ENCODE peak calls at places on chromosomes 6 and 20, in nine cellular contexts. U, Z, T, R, A, V, I, E and L are unnamed samples.

GRCh38 chr6:90369024-90369519 is 72.4 kb upstream of the BACH2 start:
- DNase-seq in V (no peak), E (peak; percentile 93), R (peak; percentile 15), A (no peak), U (no peak), I (peak; percentile 100), Z (peak; percentile 99), T (peak; percentile 63), L (peak; percentile 100)

GRCh38 chr20:4513720-4514119 is 208.0 kb upstream of the PRND start:
- DNase-seq in U (no peak), R (no peak), E (no peak), I (peak; percentile 88), A (no peak), T (no peak), V (no peak), Z (peak; percentile 66), L (peak; percentile 71)

GRCh38 chr6:45830441-45831139 is 185.1 kb downstream of the CLIC5 start:
- DNase-seq in I (peak; percentile 70), U (no peak), T (no peak), Z (peak; percentile 21), E (peak; percentile 66), A (no peak), V (no peak), R (peak; percentile 38), L (no peak)

GRCh38 chr6:38827024-38827423 is 111.9 kb downstream of the DNAH8 start:
- DNase-seq in I (no peak), R (no peak), V (no peak), E (no peak), A (no peak), Z (no peak), U (no peak), T (no peak), L (no peak)

GRCh38 chr6:11356404-11357155 is 124.1 kb upstream of the NEDD9 start:
- DNase-seq in A (no peak), I (no peak), T (no peak), R (no peak), E (no peak), V (no peak), Z (peak; percentile 35), U (peak; percentile 20), L (peak; percentile 66)

GRCh38 chr20:31840906-31841816 is 4.2 kb downstream of the FOXS1 start:
- DNase-seq in V (no peak), R (no peak), U (no peak), A (no peak), T (peak; percentile 70), E (no peak), Z (peak; percentile 27), I (no peak), L (peak; percentile 28)

GRCh38 chr6:56745081-56745480 is 102.4 kb upstream of the DST start:
- DNase-seq in E (no peak), U (no peak), T (no peak), Z (no peak), V (no peak), A (no peak), R (no peak), I (no peak), L (no peak)

GRCh38 chr20:51910202-51911050 is 108.1 kb upstream of the SALL4 start:
- DNase-seq in V (no peak), R (no peak), A (no peak), E (no peak), T (no peak), I (no peak), Z (no peak), U (no peak), L (no peak)

GRCh38 chr20:8454137-8454712 is 322.2 kb downstream of the PLCB1 start:
- DNase-seq in I (peak; percentile 98), U (no peak), Z (peak; percentile 93), R (no peak), A (no peak), E (peak; percentile 82), V (no peak), T (no peak), L (peak; percentile 95)

GRCh38 chr20:39390186-39390585 is 428.0 kb downstream of the DHX35 start:
- DNase-seq in I (no peak), T (no peak), E (no peak), U (no peak), A (no peak), Z (no peak), R (no peak), V (no peak), L (no peak)

GRCh38 chr6:36642913-36643817 is 35.3 kb upstream of the CDKN1A start:
- DNase-seq in U (peak; percentile 82), Z (peak; percentile 90), A (no peak), T (peak; percentile 92), E (no peak), I (peak; percentile 96), R (peak; percentile 30), V (peak; percentile 95), L (peak; percentile 89)

GRCh38 chr6:166542580-166542912 is 43.9 kb downstream of the RAMACL start:
- DNase-seq in Z (no peak), T (no peak), R (no peak), E (no peak), U (no peak), V (no peak), I (no peak), A (no peak), L (no peak)

GRCh38 chr6:111503194-111503593 is 20.2 kb upstream of the REV3L start:
- DNase-seq in T (no peak), E (no peak), Z (peak; percentile 42), U (no peak), R (no peak), V (no peak), A (no peak), I (peak; percentile 40), L (no peak)

GRCh38 chr20:33018169-33018931 is 10.8 kb downstream of the BPIFB2 start:
- DNase-seq in Z (no peak), V (no peak), E (no peak), T (peak; percentile 30), I (no peak), U (no peak), R (no peak), A (no peak), L (no peak)

DNA sequence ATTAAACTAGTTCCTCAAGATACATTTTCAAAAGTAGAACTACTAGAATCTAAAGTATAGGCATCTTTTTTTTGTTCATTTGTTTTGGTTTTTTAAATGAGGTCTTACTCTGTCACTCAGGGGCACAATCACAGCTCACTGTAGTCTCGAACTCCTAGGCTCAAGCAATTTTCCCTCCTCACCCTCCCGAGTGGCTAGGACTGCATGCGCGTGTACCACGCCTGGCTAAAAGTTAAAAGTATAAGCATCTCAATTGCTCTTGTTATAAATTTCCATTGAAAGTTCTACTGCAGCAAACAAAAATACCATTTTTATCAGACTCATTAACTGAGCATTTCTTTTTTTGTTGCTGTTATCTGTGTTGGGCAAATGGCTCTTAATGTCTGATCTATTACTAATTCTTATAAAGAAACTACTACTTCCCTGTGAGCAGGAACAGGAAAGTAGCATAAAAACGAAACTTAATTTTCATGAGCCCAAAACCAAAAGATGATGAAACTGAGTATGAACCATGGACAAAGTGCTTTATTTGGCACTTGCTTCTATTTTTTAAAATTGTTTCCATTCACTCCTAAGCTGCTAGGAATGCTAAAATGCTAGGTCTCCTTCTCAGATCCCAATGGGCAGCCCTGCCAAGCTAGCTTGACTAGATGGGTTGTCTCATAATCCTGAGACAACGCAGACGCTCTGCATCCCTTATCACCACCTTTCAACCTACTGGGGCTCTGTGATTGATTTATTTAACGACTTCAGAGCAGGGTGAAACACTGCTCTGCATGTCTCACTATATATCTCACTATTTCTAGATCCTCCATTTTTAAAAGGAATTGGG is 36.9 kb downstream of the TRPC4AP start:
- DNase-seq in U (no peak), Z (peak; percentile 87), T (peak; percentile 69), I (no peak), R (no peak), A (no peak), E (no peak), V (no peak), L (peak; percentile 69)
- H3K4me3 ChIP-seq in U (no peak overlapping the region), Z (no peak overlapping the region), T (no peak overlapping the region), I (no peak overlapping the region), R (no peak overlapping the region), A (no peak overlapping the region), E (no peak overlapping the region), V (no peak overlapping the region), L (peak overlapping the region; percentile 13)

DNA sequence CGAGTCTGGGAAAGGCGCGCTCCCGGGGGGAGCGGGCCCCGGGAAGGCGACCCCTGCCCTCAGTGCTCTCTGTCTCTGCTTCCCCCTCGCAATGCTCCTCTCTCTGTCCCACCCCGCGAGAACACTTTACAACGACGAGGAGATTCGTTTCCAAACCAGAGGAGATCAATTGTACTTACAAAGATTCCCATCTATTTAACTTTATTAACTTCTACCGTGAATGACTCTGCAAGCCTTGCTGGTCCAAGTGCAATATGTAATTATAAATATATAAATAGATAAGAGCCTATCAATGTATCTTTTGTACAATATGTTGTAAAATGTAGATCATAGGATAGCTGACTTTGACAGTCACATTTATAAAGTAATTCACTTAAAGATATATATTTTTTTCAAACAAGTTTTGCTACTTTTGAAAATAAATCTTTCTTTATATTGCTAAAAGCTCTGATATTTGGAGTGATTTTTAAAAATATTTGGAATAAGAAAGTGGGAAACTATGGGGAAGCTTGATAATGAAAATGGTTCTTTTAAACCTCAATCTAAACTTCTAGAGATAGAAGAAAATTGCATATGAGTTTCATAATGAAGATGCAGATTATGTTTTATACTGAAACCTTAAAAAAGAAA is 3.0 kb downstream of the TCF21 start:
- DNase-seq in R (no peak), E (no peak), T (no peak), Z (no peak), U (no peak), V (no peak), I (no peak), A (no peak), L (no peak)
- H3K4me3 ChIP-seq in R (peak overlapping the region; percentile 25), E (no peak overlapping the region), T (no peak overlapping the region), Z (peak overlapping the region; percentile 7), U (peak overlapping the region; percentile 52), V (peak overlapping the region; percentile 38), I (no peak overlapping the region), A (no peak overlapping the region), L (peak overlapping the region; percentile 73)

GRCh38 chr6:83861077-83861476 is 1.6 kb downstream of the CYB5R4 start:
- DNase-seq in V (no peak), Z (no peak), U (no peak), T (no peak), A (no peak), E (peak; percentile 21), R (no peak), I (no peak), L (no peak)

GRCh38 chr6:83859410-83860346 is at the start of gene CYB5R4:
- DNase-seq in A (peak; percentile 88), Z (peak; percentile 97), R (peak; percentile 91), E (peak; percentile 96), I (peak; percentile 95), U (peak; percentile 95), T (peak; percentile 97), V (peak; percentile 97), L (peak; percentile 97)

GRCh38 chr6:83860347-83860731 is 850 bp downstream of the CYB5R4 start:
- DNase-seq in V (no peak), Z (no peak), I (no peak), E (peak; percentile 27), R (no peak), U (no peak), A (no peak), T (no peak), L (no peak)

GRCh38 chr6:83867043-83867442 is 7.6 kb downstream of the CYB5R4 start:
- DNase-seq in V (no peak), I (no peak), R (no peak), Z (no peak), T (no peak), A (no peak), U (no peak), E (no peak), L (no peak)

GRCh38 chr6:83862776-83863471 is 3.4 kb downstream of the CYB5R4 start:
- DNase-seq in V (no peak), U (no peak), R (no peak), A (no peak), I (no peak), T (no peak), Z (no peak), E (no peak), L (no peak)
- H3K4me3 ChIP-seq in V (no peak overlapping the region), U (no peak overlapping the region), R (no peak overlapping the region), A (no peak overlapping the region), I (no peak overlapping the region), T (no peak overlapping the region), Z (no peak overlapping the region), E (no peak overlapping the region), L (no peak overlapping the region)

GRCh38 chr6:116763871-116764270 is 1.6 kb downstream of the FAM162B start:
- DNase-seq in T (no peak), R (no peak), I (no peak), E (no peak), U (no peak), A (no peak), Z (no peak), V (no peak), L (no peak)
- H3K4me3 ChIP-seq in T (no peak overlapping the region), R (peak overlapping the region; percentile 74), I (no peak overlapping the region), E (no peak overlapping the region), U (peak overlapping the region; percentile 55), A (no peak overlapping the region), Z (no peak overlapping the region), V (no peak overlapping the region), L (no peak overlapping the region)